ENCODE peak calls at places on chromosomes 5 and 9, in four cellular contexts. U, L, T and P are unnamed samples.

GRCh38 chr9:95373069-95373681 is 55.7 kb upstream of the FANCC start:
- DNase-seq in U (no peak), L (peak), T (peak), P (no peak)

GRCh38 chr5:111453747-111454146 is 58.6 kb downstream of the STARD4 start:
- DNase-seq in U (no peak), L (no peak), T (peak), P (no peak)

GRCh38 chr5:142319105-142319504 is 5.7 kb downstream of the SPRY4 start:
- DNase-seq in U (no peak), L (no peak), T (no peak), P (no peak)

GRCh38 chr5:173645437-173645807 is 29.0 kb upstream of the BOD1 start:
- DNase-seq in U (no peak), L (no peak), T (no peak), P (no peak)

GRCh38 chr9:131289301-131290038 is at the start of gene PLPP7:
- DNase-seq in U (peak), L (no peak), T (no peak), P (peak)

GRCh38 chr5:172833691-172834569 is at the start of gene ERGIC1:
- DNase-seq in U (peak), L (peak), T (peak), P (peak)

GRCh38 chr5:93421498-93421897 is 159.5 kb downstream of the NR2F1-AS1 start:
- DNase-seq in U (peak), L (no peak), T (no peak), P (no peak)

GRCh38 chr9:87844471-87844870 is 38.2 kb upstream of the SPATA31E1 start:
- DNase-seq in U (no peak), L (no peak), T (no peak), P (no peak)

GRCh38 chr5:29770936-29771335 is 1422.5 kb upstream of the CDH6 start:
- DNase-seq in U (no peak), L (no peak), T (no peak), P (no peak)

GRCh38 chr9:136946893-136947891 is 2.1 kb downstream of the C8G start:
- DNase-seq in U (no peak), L (no peak), T (no peak), P (peak)

GRCh38 chr5:93382188-93382587 is 198.8 kb downstream of the NR2F1-AS1 start:
- DNase-seq in U (no peak), L (no peak), T (no peak), P (no peak)

GRCh38 chr5:157511656-157512644 is 51.9 kb downstream of the NIPAL4 start:
- DNase-seq in U (no peak), L (no peak), T (peak), P (peak)

GRCh38 chr5:82859439-82860140 is 217.6 kb downstream of the TMEM167A start:
- DNase-seq in U (no peak), L (no peak), T (no peak), P (no peak)

GRCh38 chr9:121326924-121327613 is 43.0 kb downstream of the STOM start:
- DNase-seq in U (no peak), L (no peak), T (no peak), P (no peak)

GRCh38 chr5:96312383-96312782 is 120.7 kb downstream of the PCSK1 start:
- DNase-seq in U (no peak), L (no peak), T (no peak), P (no peak)

GRCh38 chr5:102792705-102793104 is 37.6 kb downstream of the PAM start:
- DNase-seq in U (no peak), L (no peak), T (peak), P (no peak)

GRCh38 chr5:126452477-126452876 is 29.3 kb downstream of the GRAMD2B start:
- DNase-seq in U (no peak), L (no peak), T (no peak), P (no peak)

GRCh38 chr5:135714126-135714894 is 120.2 kb upstream of the SLC25A48 start:
- DNase-seq in U (no peak), L (no peak), T (peak), P (no peak)

GRCh38 chr5:131610198-131611063 is 24.6 kb downstream of the RAPGEF6 start:
- DNase-seq in U (no peak), L (no peak), T (peak), P (no peak)

GRCh38 chr9:27485158-27485557 is 38.9 kb upstream of the IFNK start:
- DNase-seq in U (no peak), L (no peak), T (no peak), P (no peak)

GRCh38 chr5:442335-443238 is at the start of gene EXOC3:
- DNase-seq in U (peak), L (peak), T (peak), P (peak)

GRCh38 chr9:121694582-121694981 is 43.1 kb downstream of the DAB2IP start:
- DNase-seq in U (no peak), L (no peak), T (no peak), P (no peak)

GRCh38 chr9:137970098-137970497 is 92.5 kb downstream of the CACNA1B start:
- DNase-seq in U (no peak), L (no peak), T (no peak), P (no peak)

GRCh38 chr9:26271495-26272122 is 593.4 kb upstream of the TUSC1 start:
- DNase-seq in U (no peak), L (no peak), T (no peak), P (no peak)

GRCh38 chr5:152501294-152501693 is 96.2 kb upstream of the NMUR2 start:
- DNase-seq in U (no peak), L (no peak), T (no peak), P (no peak)

GRCh38 chr9:136316896-136317676 is 10.3 kb upstream of the GPSM1 start:
- DNase-seq in U (no peak), L (no peak), T (no peak), P (no peak)

GRCh38 chr5:14038341-14038959 is 94.0 kb upstream of the DNAH5 start:
- DNase-seq in U (no peak), L (no peak), T (peak), P (no peak)

GRCh38 chr5:169576181-169576598 is 7.4 kb upstream of the SPDL1 start:
- DNase-seq in U (no peak), L (no peak), T (no peak), P (no peak)

GRCh38 chr5:150158170-150158949 is 2.7 kb upstream of the PDGFRB start:
- DNase-seq in U (no peak), L (no peak), T (no peak), P (no peak)

GRCh38 chr5:67511911-67512310 is 315.3 kb upstream of the CD180 start:
- DNase-seq in U (no peak), L (no peak), T (no peak), P (no peak)

GRCh38 chr5:59238126-59238902 is 655.2 kb downstream of the PDE4D start:
- DNase-seq in U (no peak), L (no peak), T (no peak), P (no peak)